ENCODE peak calls at places on chromosome 4, in eight cellular contexts. Q, G, S, R, A, I, X and V are unnamed samples.
A peak's percentile ranks its signal among the peaks of the same experiment; 100 is the strongest.

GRCh38 chr4:139823746-139824145 is 158.1 kb downstream of the MGST2 start:
- DNase-seq in G (no peak), I (no peak), A (no peak), Q (no peak), X (no peak), R (no peak), S (no peak), V (no peak)

GRCh38 chr4:125303821-125304220 is 10.9 kb upstream of the FAT4 start:
- DNase-seq in R (no peak), I (peak; percentile 5), X (no peak), G (no peak), S (no peak), Q (no peak), A (no peak), V (no peak)

GRCh38 chr4:150297861-150298474 is 219.7 kb downstream of the DCLK2 start:
- DNase-seq in R (no peak), S (peak; percentile 40), Q (no peak), A (peak; percentile 70), X (peak; percentile 26), G (peak; percentile 73), I (peak; percentile 53), V (no peak)

GRCh38 chr4:69120869-69121268 is 24.6 kb downstream of the UGT2B7 start:
- DNase-seq in I (no peak), A (no peak), S (no peak), X (no peak), Q (no peak), G (no peak), R (no peak), V (no peak)

GRCh38 chr4:7129871-7130609 is 62.2 kb upstream of the GRPEL1 start:
- DNase-seq in X (no peak), S (no peak), A (no peak), I (no peak), R (no peak), G (no peak), Q (no peak), V (no peak)

GRCh38 chr4:158169516-158169915 is 3.3 kb downstream of the GASK1B start:
- DNase-seq in Q (no peak), R (no peak), G (no peak), S (no peak), X (no peak), A (no peak), I (peak; percentile 40), V (no peak)

GRCh38 chr4:110087116-110087708 is 111.2 kb downstream of the ELOVL6 start:
- DNase-seq in I (peak; percentile 93), X (no peak), A (no peak), G (peak; percentile 30), Q (no peak), R (no peak), S (no peak), V (no peak)

GRCh38 chr4:41232406-41232805 is 18.1 kb upstream of the APBB2 start:
- DNase-seq in G (peak; percentile 31), I (no peak), S (no peak), X (no peak), Q (no peak), R (no peak), A (peak; percentile 37), V (no peak)

GRCh38 chr4:40991908-40992307 is 222.4 kb downstream of the APBB2 start:
- DNase-seq in R (no peak), G (no peak), S (no peak), Q (no peak), X (no peak), A (no peak), I (peak; percentile 27), V (no peak)

GRCh38 chr4:39626261-39626660 is 12.4 kb downstream of the SMIM14 start:
- DNase-seq in Q (no peak), A (no peak), X (no peak), S (no peak), I (no peak), R (no peak), G (no peak), V (peak; percentile 19)

GRCh38 chr4:180134116-180134866 is 2108.9 kb upstream of the TENM3 start:
- DNase-seq in A (peak; percentile 30), I (peak; percentile 4), R (no peak), X (peak; percentile 25), G (no peak), Q (no peak), S (no peak), V (no peak)

GRCh38 chr4:20026456-20026855 is 225.2 kb upstream of the SLIT2 start:
- DNase-seq in S (no peak), G (peak; percentile 28), A (no peak), R (no peak), I (peak; percentile 89), X (no peak), Q (no peak), V (no peak)

GRCh38 chr4:6633091-6633906 is 7.2 kb upstream of the MRFAP1 start:
- DNase-seq in R (no peak), S (no peak), X (no peak), Q (no peak), G (no peak), A (peak; percentile 34), I (no peak), V (no peak)

GRCh38 chr4:103076777-103077347 is 301 bp upstream of the SLC9B2 start:
- DNase-seq in S (no peak), X (no peak), A (peak; percentile 8), Q (no peak), G (no peak), I (no peak), R (no peak), V (no peak)

GRCh38 chr4:16026155-16026761 is 57.6 kb downstream of the PROM1 start:
- DNase-seq in S (no peak), I (peak; percentile 54), G (peak; percentile 27), Q (no peak), A (peak; percentile 86), R (no peak), X (no peak), V (peak; percentile 24)

GRCh38 chr4:7268941-7269340 is 76.6 kb downstream of the SORCS2 start:
- DNase-seq in I (no peak), Q (no peak), A (no peak), R (peak; percentile 8), G (no peak), S (no peak), X (no peak), V (no peak)

GRCh38 chr4:110344165-110344564 is 131.8 kb upstream of the ENPEP start:
- DNase-seq in S (no peak), I (no peak), A (peak; percentile 54), X (no peak), G (peak; percentile 52), Q (no peak), R (no peak), V (no peak)

GRCh38 chr4:102219143-102219542 is 126.1 kb downstream of the SLC39A8 start:
- DNase-seq in A (peak; percentile 49), G (no peak), Q (no peak), S (no peak), R (no peak), X (no peak), I (no peak), V (no peak)

GRCh38 chr4:121978169-121978516 is 26.3 kb upstream of the TRPC3 start:
- DNase-seq in R (no peak), A (no peak), I (no peak), G (no peak), S (no peak), Q (no peak), X (no peak), V (no peak)

GRCh38 chr4:121192500-121192899 is 28.4 kb upstream of the TNIP3 start:
- DNase-seq in G (peak; percentile 17), S (no peak), Q (no peak), X (peak; percentile 7), A (peak; percentile 67), I (peak; percentile 42), R (no peak), V (no peak)

GRCh38 chr4:93897559-93897958 is 69.0 kb downstream of the ATOH1 start:
- DNase-seq in A (peak; percentile 21), Q (no peak), S (no peak), R (no peak), I (no peak), G (no peak), X (no peak), V (no peak)

GRCh38 chr4:136818811-136819210 is 713.5 kb downstream of the PCDH18 start:
- DNase-seq in A (no peak), I (peak; percentile 31), G (peak; percentile 34), Q (no peak), S (no peak), X (no peak), R (no peak), V (no peak)

GRCh38 chr4:153521995-153522799 is 56.0 kb downstream of the TMEM131L start:
- DNase-seq in I (no peak), X (no peak), G (no peak), R (no peak), A (peak; percentile 62), S (no peak), Q (no peak), V (no peak)

GRCh38 chr4:70192895-70193294 is 2.6 kb upstream of the ODAM start:
- DNase-seq in G (no peak), S (no peak), R (no peak), X (no peak), A (no peak), Q (no peak), I (no peak), V (no peak)

GRCh38 chr4:120554086-120554485 is 368.4 kb downstream of the PRDM5 start:
- DNase-seq in S (no peak), R (no peak), Q (no peak), G (no peak), X (no peak), I (no peak), A (no peak), V (no peak)